ENCODE peak calls at places on chromosomes 1 and 21, in seven cellular contexts. One of them, this sample, is unnamed.

GRCh38 chr1:32047701-32048100 is 25.0 kb upstream of the TMEM39B start:
- DNase-seq in epithelial cell of esophagus: no peak
- DNase-seq in psoas muscle: no peak
- DNase-seq in fibroblast of the aortic adventitia: peak
- DNase-seq in prostate gland: no peak
- DNase-seq in upper lobe of right lung: no peak
- DNase-seq in lower leg skin: no peak
- DNase-seq in this sample: no peak

GRCh38 chr21:42785666-42786427 is 93.5 kb downstream of the WDR4 start:
- DNase-seq in lower leg skin: no peak
- DNase-seq in fibroblast of the aortic adventitia: no peak
- DNase-seq in psoas muscle: no peak
- DNase-seq in prostate gland: no peak
- DNase-seq in upper lobe of right lung: no peak
- DNase-seq in epithelial cell of esophagus: no peak
- DNase-seq in this sample: no peak

GRCh38 chr21:45902292-45902995 is 79.1 kb upstream of the COL6A1 start:
- DNase-seq in fibroblast of the aortic adventitia: no peak
- DNase-seq in epithelial cell of esophagus: no peak
- DNase-seq in lower leg skin: no peak
- DNase-seq in upper lobe of right lung: no peak
- DNase-seq in prostate gland: no peak
- DNase-seq in psoas muscle: no peak
- DNase-seq in this sample: no peak

GRCh38 chr1:174743654-174744561 is 255.8 kb upstream of the CACYBP start:
- DNase-seq in psoas muscle: no peak
- DNase-seq in prostate gland: no peak
- DNase-seq in fibroblast of the aortic adventitia: peak
- DNase-seq in lower leg skin: no peak
- DNase-seq in upper lobe of right lung: no peak
- DNase-seq in epithelial cell of esophagus: peak
- DNase-seq in this sample: peak

GRCh38 chr1:238675241-238675640 is 711.1 kb upstream of the CHRM3 start:
- DNase-seq in fibroblast of the aortic adventitia: no peak
- DNase-seq in epithelial cell of esophagus: no peak
- DNase-seq in upper lobe of right lung: no peak
- DNase-seq in psoas muscle: no peak
- DNase-seq in prostate gland: no peak
- DNase-seq in lower leg skin: no peak
- DNase-seq in this sample: no peak

GRCh38 chr21:35338881-35339632 is 290.0 kb upstream of the RUNX1 start:
- DNase-seq in psoas muscle: no peak
- DNase-seq in upper lobe of right lung: no peak
- DNase-seq in epithelial cell of esophagus: no peak
- DNase-seq in fibroblast of the aortic adventitia: no peak
- DNase-seq in lower leg skin: no peak
- DNase-seq in prostate gland: peak
- DNase-seq in this sample: no peak

GRCh38 chr1:94821636-94822305 is 1.6 kb downstream of the SLC44A3 start:
- DNase-seq in fibroblast of the aortic adventitia: no peak
- DNase-seq in upper lobe of right lung: no peak
- DNase-seq in lower leg skin: no peak
- DNase-seq in psoas muscle: no peak
- DNase-seq in prostate gland: no peak
- DNase-seq in epithelial cell of esophagus: no peak
- DNase-seq in this sample: no peak

GRCh38 chr1:174074757-174075156 is 52.6 kb upstream of the RC3H1 start:
- DNase-seq in psoas muscle: no peak
- DNase-seq in fibroblast of the aortic adventitia: peak
- DNase-seq in upper lobe of right lung: no peak
- DNase-seq in epithelial cell of esophagus: peak
- DNase-seq in prostate gland: no peak
- DNase-seq in lower leg skin: no peak
- DNase-seq in this sample: no peak

GRCh38 chr1:209207701-209208286 is 375.7 kb upstream of the CAMK1G start:
- DNase-seq in lower leg skin: peak
- DNase-seq in epithelial cell of esophagus: peak
- DNase-seq in fibroblast of the aortic adventitia: peak
- DNase-seq in prostate gland: peak
- DNase-seq in psoas muscle: peak
- DNase-seq in upper lobe of right lung: peak
- DNase-seq in this sample: peak

GRCh38 chr1:70864302-70864701 is 183.3 kb downstream of the PTGER3 start:
- DNase-seq in lower leg skin: no peak
- DNase-seq in fibroblast of the aortic adventitia: peak
- DNase-seq in psoas muscle: no peak
- DNase-seq in prostate gland: no peak
- DNase-seq in upper lobe of right lung: no peak
- DNase-seq in epithelial cell of esophagus: no peak
- DNase-seq in this sample: no peak

GRCh38 chr1:43645461-43645860 is 4.5 kb upstream of the KDM4A start:
- DNase-seq in upper lobe of right lung: no peak
- DNase-seq in psoas muscle: no peak
- DNase-seq in lower leg skin: no peak
- DNase-seq in prostate gland: no peak
- DNase-seq in fibroblast of the aortic adventitia: no peak
- DNase-seq in epithelial cell of esophagus: no peak
- DNase-seq in this sample: no peak

GRCh38 chr1:53913352-53914043 is 19.5 kb downstream of the DIO1 start:
- DNase-seq in lower leg skin: no peak
- DNase-seq in psoas muscle: no peak
- DNase-seq in upper lobe of right lung: no peak
- DNase-seq in prostate gland: no peak
- DNase-seq in fibroblast of the aortic adventitia: no peak
- DNase-seq in epithelial cell of esophagus: no peak
- DNase-seq in this sample: no peak
- H3K4me3 ChIP-seq in lower leg skin: no peak
- H3K4me3 ChIP-seq in psoas muscle: no peak
- H3K4me3 ChIP-seq in upper lobe of right lung: no peak
- H3K4me3 ChIP-seq in prostate gland: no peak
- H3K4me3 ChIP-seq in fibroblast of the aortic adventitia: no peak
- H3K4me3 ChIP-seq in epithelial cell of esophagus: no peak
- H3K4me3 ChIP-seq in this sample: no peak

DNA sequence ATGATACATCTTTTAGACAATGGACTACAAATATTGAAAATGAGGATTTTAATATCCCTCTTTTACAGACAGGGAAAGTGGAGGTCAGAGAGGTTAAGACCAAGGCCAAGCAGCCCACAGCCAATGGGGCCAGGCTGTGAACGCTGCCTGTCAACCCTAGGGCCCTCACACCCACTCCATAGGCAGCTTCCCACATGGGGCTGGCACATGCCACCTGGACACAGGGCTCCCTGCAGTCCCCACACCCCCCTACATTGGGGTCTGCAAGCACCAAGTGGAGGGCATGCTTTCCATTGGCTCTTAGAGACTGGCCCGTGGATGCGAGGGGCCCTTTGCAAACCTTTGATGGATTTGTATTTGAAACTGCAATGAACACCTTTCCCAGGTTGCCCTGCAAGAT is 348.5 kb upstream of the VAMP3 start:
- DNase-seq in lower leg skin: no peak
- DNase-seq in epithelial cell of esophagus: no peak
- DNase-seq in prostate gland: no peak
- DNase-seq in psoas muscle: no peak
- DNase-seq in upper lobe of right lung: peak
- DNase-seq in fibroblast of the aortic adventitia: no peak
- DNase-seq in this sample: no peak
- H3K4me3 ChIP-seq in lower leg skin: no peak
- H3K4me3 ChIP-seq in epithelial cell of esophagus: no peak
- H3K4me3 ChIP-seq in prostate gland: no peak
- H3K4me3 ChIP-seq in psoas muscle: no peak
- H3K4me3 ChIP-seq in upper lobe of right lung: no peak
- H3K4me3 ChIP-seq in fibroblast of the aortic adventitia: no peak
- H3K4me3 ChIP-seq in this sample: no peak

GRCh38 chr1:201226859-201227488 is 36.4 kb downstream of the IGFN1 start:
- DNase-seq in fibroblast of the aortic adventitia: no peak
- DNase-seq in lower leg skin: no peak
- DNase-seq in upper lobe of right lung: peak
- DNase-seq in psoas muscle: no peak
- DNase-seq in epithelial cell of esophagus: no peak
- DNase-seq in prostate gland: no peak
- DNase-seq in this sample: no peak
- H3K4me3 ChIP-seq in fibroblast of the aortic adventitia: no peak
- H3K4me3 ChIP-seq in lower leg skin: no peak
- H3K4me3 ChIP-seq in upper lobe of right lung: no peak
- H3K4me3 ChIP-seq in psoas muscle: no peak
- H3K4me3 ChIP-seq in epithelial cell of esophagus: no peak
- H3K4me3 ChIP-seq in prostate gland: no peak
- H3K4me3 ChIP-seq in this sample: no peak

GRCh38 chr1:207904377-207904902 is 6.5 kb downstream of the CD34 start:
- DNase-seq in epithelial cell of esophagus: no peak
- DNase-seq in upper lobe of right lung: no peak
- DNase-seq in prostate gland: no peak
- DNase-seq in lower leg skin: no peak
- DNase-seq in psoas muscle: no peak
- DNase-seq in fibroblast of the aortic adventitia: no peak
- DNase-seq in this sample: no peak
- H3K4me3 ChIP-seq in epithelial cell of esophagus: no peak
- H3K4me3 ChIP-seq in upper lobe of right lung: no peak
- H3K4me3 ChIP-seq in prostate gland: no peak
- H3K4me3 ChIP-seq in lower leg skin: no peak
- H3K4me3 ChIP-seq in psoas muscle: peak
- H3K4me3 ChIP-seq in fibroblast of the aortic adventitia: no peak
- H3K4me3 ChIP-seq in this sample: no peak